ENCODE peak calls at places on chromosomes 11 and 22, in six cellular contexts. U is sigmoid colon, N is ovary, R is heart left ventricle, S is GM12878, M is stomach. I is an unnamed sample.

GRCh38 chr11:19972637-19973036 is 187.6 kb downstream of the DBX1 start:
- DNase-seq in N (no peak), S (no peak), M (no peak), U (no peak), R (no peak), I (no peak)

GRCh38 chr22:38873469-38874411 is 1.7 kb upstream of the CBX6 start:
- DNase-seq in M (peak; percentile 25), R (no peak), S (peak; percentile 59), U (peak; percentile 53), N (no peak), I (peak; percentile 72)

GRCh38 chr11:75536786-75537629 is 11.3 kb upstream of the GDPD5 start:
- DNase-seq in M (no peak), S (peak; percentile 82), U (no peak), R (no peak), N (no peak), I (no peak)

GRCh38 chr11:46886211-46886610 is 32.1 kb downstream of the LRP4 start:
- DNase-seq in U (no peak), S (no peak), N (no peak), R (no peak), M (no peak), I (no peak)

GRCh38 chr11:81870066-81870412 is 863.6 kb downstream of the FAM181B start:
- DNase-seq in S (no peak), U (no peak), M (no peak), R (no peak), N (no peak), I (no peak)

GRCh38 chr11:24093410-24093809 is 403.4 kb upstream of the LUZP2 start:
- DNase-seq in S (no peak), R (no peak), N (no peak), M (no peak), U (no peak), I (peak; percentile 27)

GRCh38 chr11:134535029-134536025 is 123.3 kb upstream of the B3GAT1 start:
- DNase-seq in M (peak; percentile 21), U (peak; percentile 56), N (no peak), R (peak; percentile 5), S (no peak), I (no peak)

GRCh38 chr22:43012390-43012789 is 2.6 kb downstream of the PACSIN2 start:
- DNase-seq in S (no peak), M (no peak), R (no peak), N (no peak), U (no peak), I (no peak)

GRCh38 chr11:57459112-57460016 is 964 bp upstream of the RTN4RL2 start:
- DNase-seq in U (no peak), S (no peak), N (no peak), R (no peak), M (no peak), I (peak; percentile 41)

GRCh38 chr11:93490996-93491618 is 52.1 kb downstream of the SMCO4 start:
- DNase-seq in U (no peak), M (no peak), R (no peak), N (no peak), S (no peak), I (peak; percentile 26)

GRCh38 chr22:28817919-28818859 is 17.8 kb upstream of the XBP1 start:
- DNase-seq in N (peak; percentile 29), M (peak; percentile 89), R (peak; percentile 29), U (peak; percentile 60), S (no peak), I (peak; percentile 92)

GRCh38 chr11:35009191-35009940 is 92.9 kb downstream of the PDHX start:
- DNase-seq in M (no peak), S (no peak), U (no peak), R (no peak), N (no peak), I (no peak)

GRCh38 chr11:2706321-2706720 is 6.5 kb upstream of the KCNQ1OT1 start:
- DNase-seq in N (no peak), U (no peak), M (no peak), R (no peak), S (no peak), I (no peak)

GRCh38 chr22:50182176-50183081 is 3.3 kb upstream of the TRABD start:
- DNase-seq in N (peak; percentile 12), U (no peak), M (peak; percentile 87), S (no peak), R (peak; percentile 29), I (peak; percentile 91)

GRCh38 chr11:73147771-73148681 is 5.9 kb upstream of the FCHSD2 start:
- DNase-seq in S (no peak), N (no peak), R (peak; percentile 81), U (peak; percentile 73), M (no peak), I (peak; percentile 78)

GRCh38 chr11:95625164-95626017 is 164.2 kb downstream of the FAM76B start:
- DNase-seq in S (no peak), M (no peak), U (no peak), R (no peak), N (no peak), I (peak; percentile 52)

GRCh38 chr11:12199231-12199948 is 89.0 kb downstream of the MICAL2 start:
- DNase-seq in S (no peak), U (no peak), N (no peak), M (no peak), R (no peak), I (no peak)

GRCh38 chr22:36036167-36036624 is 7.6 kb upstream of the RBFOX2 start:
- DNase-seq in R (no peak), U (no peak), M (no peak), N (no peak), S (no peak), I (no peak)

GRCh38 chr11:66218026-66218425 is 50.4 kb upstream of the RAB1B start:
- DNase-seq in R (no peak), U (peak; percentile 15), M (no peak), N (no peak), S (no peak), I (no peak)

GRCh38 chr11:11381471-11382100 is 28.5 kb upstream of the CSNK2A3 start:
- DNase-seq in S (no peak), N (no peak), U (no peak), M (no peak), R (no peak), I (no peak)

GRCh38 chr22:43342347-43343261 is 568 bp downstream of the SCUBE1 start:
- DNase-seq in M (no peak), U (no peak), N (no peak), S (no peak), R (no peak), I (no peak)

GRCh38 chr11:96388891-96389603 is 665 bp downstream of the CCDC82 start:
- DNase-seq in M (no peak), N (no peak), S (peak; percentile 19), R (no peak), U (no peak), I (no peak)

GRCh38 chr22:32698926-32699619 is 102.4 kb upstream of the TIMP3 start:
- DNase-seq in S (no peak), U (peak; percentile 80), R (peak; percentile 53), M (no peak), N (no peak), I (peak; percentile 15)

GRCh38 chr22:48496987-48497650 is 1330.6 kb downstream of the BRD1 start:
- DNase-seq in U (no peak), M (no peak), R (no peak), S (no peak), N (no peak), I (no peak)

DNA sequence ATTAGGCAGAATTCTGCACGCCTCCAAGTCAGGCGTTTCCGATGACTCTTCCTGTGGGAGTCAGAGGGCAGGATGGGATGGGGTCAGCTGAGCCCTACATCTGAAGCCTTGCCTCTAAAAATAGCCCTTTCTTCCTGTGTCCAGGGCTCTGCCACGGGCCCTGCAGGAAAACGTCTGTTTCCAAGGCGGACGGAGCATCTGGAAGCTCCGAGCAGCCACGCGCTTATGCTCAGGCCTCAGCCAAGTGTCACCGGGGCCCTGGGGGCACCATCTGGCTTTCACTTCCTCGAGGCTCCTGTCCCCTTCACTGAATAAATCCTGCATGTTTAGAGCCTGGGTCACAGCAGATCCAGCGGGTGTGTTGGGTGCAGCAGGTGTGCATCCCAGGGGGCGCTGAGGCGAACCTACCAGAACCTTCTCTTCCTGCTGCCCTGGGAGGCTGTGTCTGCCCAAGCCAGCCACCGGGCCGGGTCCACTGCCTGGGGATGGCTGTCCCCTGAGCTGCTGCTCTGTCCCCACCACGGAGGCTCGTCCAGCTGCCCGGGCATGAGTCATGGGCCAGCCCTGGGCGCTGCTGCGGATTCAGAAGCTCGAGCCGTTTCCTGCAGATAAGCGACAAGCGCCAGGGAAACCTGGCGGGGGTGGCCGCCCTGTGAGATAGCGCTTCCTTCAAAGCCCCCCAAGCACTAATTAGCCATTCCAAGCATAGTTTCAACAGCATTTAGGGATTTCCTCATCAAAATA is 32.0 kb upstream of the LINC01488 start:
- DNase-seq in S (no peak), R (peak; percentile 85), U (peak; percentile 80), M (peak; percentile 69), N (no peak), I (peak; percentile 53)
- TF ChIP-seq CTCF in S (no peak), R (no peak), U (no peak), M (no peak), N (no peak), I (no peak)

GRCh38 chr11:8369592-8370205 is 106.0 kb upstream of the LMO1 start:
- DNase-seq in U (peak; percentile 36), N (no peak), M (no peak), S (no peak), R (no peak), I (no peak)
- H3K4me1 ChIP-seq in U (no peaks in the 10 kb centered on the region), N (no peaks in the 10 kb centered on the region), M (no peaks in the 10 kb centered on the region), S (no peaks in the 10 kb centered on the region), R (no peaks in the 10 kb centered on the region), I (no peaks in the 10 kb centered on the region)

DNA sequence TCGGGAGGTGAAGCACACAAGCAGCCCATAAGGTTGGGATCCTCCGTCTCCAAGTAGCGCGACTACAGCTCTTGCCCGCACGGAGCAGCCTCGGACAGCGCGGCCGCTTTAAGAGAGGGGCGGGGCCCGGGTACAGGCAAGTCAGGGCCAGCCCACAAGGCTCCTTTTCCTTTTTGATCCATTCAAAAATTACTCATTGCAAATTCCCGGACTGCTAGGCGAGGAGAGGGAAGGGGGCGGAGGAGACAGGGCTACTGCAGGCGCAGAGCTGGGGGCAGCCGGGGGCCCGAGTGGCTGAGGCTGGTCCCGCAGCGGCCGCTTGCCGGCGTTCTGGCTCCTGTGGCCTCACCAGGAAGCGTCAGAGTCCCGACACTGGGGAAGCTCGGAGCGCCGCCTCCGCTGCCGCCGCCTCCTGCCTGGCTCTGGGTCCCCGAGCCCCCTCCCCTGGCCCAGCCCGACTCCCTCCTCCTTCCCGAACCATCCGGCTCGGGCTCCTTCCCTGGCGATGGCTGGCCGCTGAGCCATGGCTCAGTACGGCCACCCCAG is at the start of gene UBASH3B:
- DNase-seq in R (peak; percentile 80), N (peak; percentile 47), S (no peak), U (peak; percentile 85), M (peak; percentile 77), I (peak; percentile 83)
- TF ChIP-seq POLR2A in R (no peak), N (no peak), S (no peak), U (no peak), M (no peak), I (no peak)

DNA sequence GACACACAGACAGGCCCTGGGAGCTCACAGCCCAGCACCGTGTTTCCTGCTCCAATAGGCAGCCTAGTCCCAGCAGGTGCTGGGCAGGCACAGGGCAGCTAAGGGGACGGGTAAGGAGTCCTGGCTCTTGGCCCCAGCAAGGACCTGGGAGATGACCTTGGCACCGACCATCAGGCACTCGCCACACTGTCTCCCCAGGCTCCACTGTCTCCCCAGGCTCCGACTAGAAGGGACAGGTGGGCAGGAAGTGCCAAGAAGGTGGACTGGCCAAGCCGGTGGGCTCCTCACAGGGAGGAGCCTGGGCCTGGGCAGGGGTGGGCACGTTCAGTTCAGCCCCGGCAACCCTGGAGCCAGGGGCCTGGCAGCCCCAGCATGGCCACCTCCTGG is 193.9 kb downstream of the IGLL1 start:
- DNase-seq in U (no peak), S (no peak), M (no peak), N (no peak), R (no peak), I (no peak)
- TF ChIP-seq CTCF in U (no peak), S (no peak), M (no peak), N (peak; percentile 29), R (no peak), I (no peak)

GRCh38 chr22:21942939-21943338 is 9.7 kb downstream of the PPM1F start:
- DNase-seq in U (peak; percentile 80), R (no peak), N (no peak), M (no peak), S (no peak), I (no peak)
- H3K4me1 ChIP-seq in U (peaks cover 56% of the 10 kb centered on the region), R (peaks cover 66% of the 10 kb centered on the region), N (peaks cover 10% of the 10 kb centered on the region), M (peaks cover 89% of the 10 kb centered on the region), S (peaks cover 9% of the 10 kb centered on the region), I (peaks cover 74% of the 10 kb centered on the region)